ENCODE peak calls at places on chromosomes 2 and 18, in six cellular contexts. L is right lobe of liver, G is esophagus squamous epithelium, E is mammary epithelial cell, H is AG04450, V is OCI-LY7. C is an unnamed sample.

GRCh38 chr2:207805566-207806226 is 36.0 kb upstream of the FZD5 start:
- DNase-seq in L (no peak), G (no peak), E (peak), H (no peak), V (no peak), C (no peak)

GRCh38 chr18:33169218-33169617 is 271.3 kb downstream of the CCDC178 start:
- DNase-seq in L (no peak), G (no peak), E (no peak), H (no peak), V (no peak), C (no peak)

GRCh38 chr2:96249654-96250053 is 16.1 kb downstream of the TMEM127 start:
- DNase-seq in L (no peak), G (no peak), E (no peak), H (no peak), V (no peak), C (no peak)

GRCh38 chr2:66573866-66574265 is 138.9 kb downstream of the MEIS1 start:
- DNase-seq in L (no peak), G (no peak), E (no peak), H (no peak), V (no peak), C (no peak)

GRCh38 chr2:9099341-9099751 is 95.9 kb upstream of the MBOAT2 start:
- DNase-seq in L (no peak), G (no peak), E (no peak), H (no peak), V (no peak), C (no peak)

GRCh38 chr2:130727286-130727924 is 1.5 kb upstream of the GPR148 start:
- DNase-seq in L (peak), G (no peak), E (peak), H (no peak), V (peak), C (no peak)

GRCh38 chr2:69299772-69300516 is 87.1 kb downstream of the GFPT1 start:
- DNase-seq in L (no peak), G (no peak), E (no peak), H (no peak), V (no peak), C (no peak)

GRCh38 chr2:9315280-9315847 is 108.0 kb downstream of the ITGB1BP1 start:
- DNase-seq in L (no peak), G (no peak), E (peak), H (no peak), V (no peak), C (peak)

GRCh38 chr2:183248866-183249567 is 124.8 kb downstream of the NUP35 start:
- DNase-seq in L (no peak), G (no peak), E (peak), H (no peak), V (peak), C (no peak)

GRCh38 chr2:114550895-114551793 is 108.7 kb downstream of the DPP10 start:
- DNase-seq in L (no peak), G (no peak), E (peak), H (no peak), V (peak), C (peak)

GRCh38 chr2:233228414-233228813 is 23.1 kb upstream of the ATG16L1 start:
- DNase-seq in L (no peak), G (no peak), E (no peak), H (no peak), V (no peak), C (no peak)

GRCh38 chr2:157192445-157193423 is 64.8 kb upstream of the GALNT5 start:
- DNase-seq in L (no peak), G (no peak), E (no peak), H (no peak), V (no peak), C (no peak)

GRCh38 chr18:23228102-23229051 is 93.1 kb downstream of the CABLES1 start:
- DNase-seq in L (no peak), G (no peak), E (no peak), H (no peak), V (peak), C (no peak)

GRCh38 chr2:11753452-11753885 is 7.0 kb downstream of the LPIN1 start:
- DNase-seq in L (no peak), G (no peak), E (peak), H (no peak), V (peak), C (peak)

GRCh38 chr18:40046596-40046995 is 1908.4 kb upstream of the PIK3C3 start:
- DNase-seq in L (no peak), G (no peak), E (no peak), H (no peak), V (no peak), C (no peak)

GRCh38 chr2:131156452-131157149 is 51.5 kb downstream of the PLEKHB2 start:
- DNase-seq in L (no peak), G (no peak), E (no peak), H (no peak), V (no peak), C (no peak)

GRCh38 chr2:223536546-223536945 is 65.6 kb downstream of the SCG2 start:
- DNase-seq in L (no peak), G (no peak), E (no peak), H (no peak), V (no peak), C (no peak)

GRCh38 chr2:75607988-75608683 is 38.4 kb upstream of the MRPL19 start:
- DNase-seq in L (no peak), G (no peak), E (no peak), H (no peak), V (no peak), C (no peak)

GRCh38 chr2:177075254-177075653 is 137.3 kb upstream of the HNRNPA3 start:
- DNase-seq in L (no peak), G (no peak), E (no peak), H (no peak), V (no peak), C (no peak)

GRCh38 chr18:51195086-51195601 is 2.3 kb downstream of the MEX3C start:
- DNase-seq in L (no peak), G (no peak), E (no peak), H (no peak), V (peak), C (no peak)

GRCh38 chr18:76306685-76307292 is 188.3 kb downstream of the ZNF516 start:
- DNase-seq in L (no peak), G (no peak), E (no peak), H (no peak), V (peak), C (no peak)

GRCh38 chr2:23658466-23658942 is 268.4 kb downstream of the ATAD2B start:
- DNase-seq in L (no peak), G (no peak), E (no peak), H (no peak), V (no peak), C (no peak)

GRCh38 chr18:22624171-22624570 is 206.5 kb upstream of the CTAGE1 start:
- DNase-seq in L (no peak), G (no peak), E (no peak), H (no peak), V (no peak), C (no peak)

GRCh38 chr2:7625392-7626138 is 708.4 kb downstream of the RNF144A start:
- DNase-seq in L (no peak), G (no peak), E (no peak), H (no peak), V (peak), C (no peak)

GRCh38 chr2:98295275-98295674 is 51.0 kb upstream of the CNGA3 start:
- DNase-seq in L (peak), G (no peak), E (no peak), H (no peak), V (no peak), C (no peak)

GRCh38 chr18:49911414-49911813 is 98.1 kb upstream of the ACAA2 start:
- DNase-seq in L (no peak), G (no peak), E (no peak), H (no peak), V (no peak), C (no peak)
- H3K27ac ChIP-seq in L (no peak), G (no peak), E (no peak), H (no peak), V (no peak), C (no peak)

GRCh38 chr2:190499273-190499672 is 35.2 kb downstream of the NEMP2 start:
- DNase-seq in L (no peak), G (no peak), E (no peak), H (no peak), V (no peak), C (no peak)

GRCh38 chr2:190493095-190493494 is 41.4 kb downstream of the NEMP2 start:
- DNase-seq in L (no peak), G (no peak), E (no peak), H (no peak), V (no peak), C (no peak)

GRCh38 chr2:190499976-190500588 is 34.4 kb downstream of the NEMP2 start:
- DNase-seq in L (peak), G (no peak), E (no peak), H (no peak), V (no peak), C (no peak)

GRCh38 chr2:190501231-190501630 is 33.3 kb downstream of the NEMP2 start:
- DNase-seq in L (no peak), G (no peak), E (no peak), H (no peak), V (no peak), C (no peak)

DNA sequence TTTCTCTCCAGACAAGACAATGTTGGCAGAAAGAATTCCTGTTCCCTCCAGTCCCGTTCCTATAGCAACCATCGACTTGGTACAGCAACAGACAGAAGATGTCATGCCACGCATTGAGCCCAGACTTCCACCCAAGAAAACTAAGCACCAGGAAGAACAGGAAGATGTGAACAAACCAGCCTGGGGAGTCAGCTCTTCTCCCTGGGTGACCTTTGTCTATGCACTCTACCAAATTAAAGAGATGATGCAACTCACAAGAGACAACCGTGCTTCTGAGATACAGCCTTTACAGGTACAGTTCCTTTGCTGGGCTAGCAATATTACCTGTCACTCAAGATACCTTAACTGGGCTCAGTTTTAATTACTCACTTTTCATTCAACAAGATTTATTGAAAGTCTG is 37.1 kb downstream of the NEMP2 start:
- DNase-seq in L (no peak), G (no peak), E (peak), H (no peak), V (no peak), C (no peak)
- H3K27ac ChIP-seq in L (no peak), G (peak), E (no peak), H (no peak), V (no peak), C (no peak)

DNA sequence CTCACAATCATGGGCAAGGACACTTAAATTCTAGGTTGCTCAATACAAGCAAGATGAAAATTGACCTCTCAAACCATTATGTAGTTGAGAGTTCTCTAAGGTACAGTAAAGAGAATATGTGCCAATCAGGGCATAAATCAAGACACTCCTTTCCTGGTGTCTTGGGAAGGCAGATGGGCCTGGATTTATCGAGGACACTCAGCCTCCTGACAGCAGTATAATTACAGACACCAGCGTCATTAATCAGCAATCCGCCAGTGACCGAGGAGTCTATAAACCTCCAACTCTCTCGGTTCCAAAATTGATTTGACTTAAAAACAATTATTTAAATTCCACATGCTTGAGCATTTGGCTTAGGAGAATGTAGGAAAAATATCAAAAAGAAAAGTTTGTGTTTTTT is 75.7 kb upstream of the DAPL1 start:
- DNase-seq in L (no peak), G (no peak), E (no peak), H (no peak), V (no peak), C (no peak)
- H3K27ac ChIP-seq in L (no peak), G (no peak), E (no peak), H (no peak), V (no peak), C (no peak)

DNA sequence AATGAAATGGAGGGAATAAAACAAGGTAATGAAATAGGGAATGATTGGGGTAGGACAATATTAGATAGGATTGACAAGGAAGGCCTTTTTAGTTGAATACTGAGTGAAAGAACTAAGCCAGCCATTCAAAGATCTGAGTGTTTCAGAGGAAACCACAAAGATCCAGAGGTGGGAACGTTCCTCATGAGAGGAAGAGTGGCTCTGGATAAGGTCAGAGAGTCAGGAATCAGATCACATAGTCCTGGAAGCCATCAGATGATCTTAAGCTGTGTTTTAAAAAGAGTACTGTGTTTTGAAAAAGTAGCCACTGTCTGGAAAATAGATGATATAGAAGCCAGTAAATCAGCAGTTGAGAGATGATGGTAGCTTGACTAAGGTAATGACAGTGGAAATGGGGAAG is 11.8 kb downstream of the TTLL4 start:
- DNase-seq in L (no peak), G (no peak), E (no peak), H (no peak), V (no peak), C (no peak)
- H3K27ac ChIP-seq in L (no peak), G (no peak), E (no peak), H (no peak), V (no peak), C (no peak)

GRCh38 chr2:21268197-21268870 is 144.6 kb downstream of the TDRD15 start:
- DNase-seq in L (no peak), G (no peak), E (no peak), H (no peak), V (no peak), C (no peak)

GRCh38 chr2:21268871-21269224 is 145.1 kb downstream of the TDRD15 start:
- DNase-seq in L (no peak), G (no peak), E (no peak), H (no peak), V (no peak), C (no peak)

GRCh38 chr2:21267232-21267835 is 143.6 kb downstream of the TDRD15 start:
- DNase-seq in L (no peak), G (no peak), E (no peak), H (no peak), V (no peak), C (no peak)

GRCh38 chr2:21270083-21270491 is 146.3 kb downstream of the TDRD15 start:
- DNase-seq in L (no peak), G (no peak), E (no peak), H (no peak), V (no peak), C (no peak)

GRCh38 chr2:21270658-21271057 is 146.9 kb downstream of the TDRD15 start:
- DNase-seq in L (peak), G (no peak), E (no peak), H (no peak), V (no peak), C (no peak)
- H3K27ac ChIP-seq in L (no peak), G (peak), E (no peak), H (no peak), V (no peak), C (no peak)

DNA sequence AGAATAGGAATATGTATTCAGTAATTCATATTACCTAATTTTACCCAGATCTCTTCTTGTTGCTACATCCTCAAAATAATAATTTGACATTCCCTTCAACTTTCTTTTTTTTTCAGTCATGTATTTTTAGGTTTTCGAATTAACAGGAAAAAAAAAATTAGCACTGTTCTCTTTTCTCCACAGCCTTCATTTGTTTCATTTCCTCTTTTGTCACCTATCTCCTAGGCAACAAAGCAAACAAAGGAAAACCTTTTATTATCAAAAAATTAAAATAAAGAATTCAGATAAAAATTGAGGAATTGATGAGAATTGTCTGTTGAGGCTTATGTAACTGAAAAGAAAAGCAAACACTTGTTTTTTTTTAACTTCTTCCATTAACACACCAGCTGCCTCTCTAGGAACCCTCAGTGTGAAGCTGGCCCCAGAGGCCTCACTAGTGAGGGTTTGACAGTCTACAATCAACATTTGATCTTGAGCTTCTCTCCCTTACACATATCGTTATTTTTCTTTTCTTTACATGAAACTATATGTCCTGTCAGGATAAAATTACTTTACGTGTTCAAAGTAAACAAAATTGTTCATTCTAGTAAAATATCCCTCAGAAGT is 278.8 kb downstream of the CALCRL start:
- DNase-seq in L (no peak), G (no peak), E (no peak), H (no peak), V (peak), C (no peak)
- H3K27ac ChIP-seq in L (no peak), G (no peak), E (no peak), H (no peak), V (no peak), C (no peak)

DNA sequence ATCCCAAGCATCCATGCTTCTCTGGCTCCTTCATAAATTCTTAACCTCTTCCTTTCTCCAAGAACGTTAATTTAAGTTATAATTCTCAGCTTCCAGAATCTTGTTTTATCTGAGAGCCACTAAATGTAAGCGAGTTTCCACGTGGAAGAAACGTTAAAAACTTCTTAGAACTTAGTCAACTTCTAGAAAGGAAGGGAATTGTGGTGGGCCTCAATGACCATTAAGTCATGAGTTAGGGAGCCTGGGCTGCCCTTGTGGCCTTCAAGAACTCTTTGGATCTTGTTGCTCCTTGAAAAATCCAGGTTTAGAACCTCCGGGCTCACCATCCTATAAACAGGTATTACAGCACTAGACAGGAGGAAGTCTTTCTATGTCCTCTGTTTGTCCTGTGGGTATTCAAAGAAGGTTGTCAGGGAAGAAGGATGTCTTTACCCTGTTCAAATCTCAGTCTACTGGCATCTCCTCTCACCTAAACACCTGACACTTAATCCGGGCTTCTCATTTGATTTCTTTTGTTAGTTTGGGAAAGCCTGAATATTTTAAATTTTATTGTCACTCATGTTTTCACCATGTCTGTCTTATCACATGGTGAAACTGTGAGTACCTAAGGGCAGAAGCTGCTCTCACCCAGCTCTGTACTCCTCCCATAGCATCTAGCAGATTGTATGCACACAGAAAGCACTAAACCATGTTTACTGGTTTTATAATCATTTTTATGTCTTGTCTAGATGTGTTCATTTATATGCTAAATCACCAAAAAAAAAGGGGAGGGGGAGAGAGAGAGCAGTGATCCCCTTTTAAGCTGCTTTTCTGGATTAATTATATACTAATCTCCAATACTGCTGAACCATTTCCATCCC is 6.3 kb downstream of the RND3 start:
- DNase-seq in L (no peak), G (no peak), E (peak), H (no peak), V (no peak), C (no peak)
- H3K27ac ChIP-seq in L (peak), G (peak), E (peak), H (peak), V (no peak), C (peak)

DNA sequence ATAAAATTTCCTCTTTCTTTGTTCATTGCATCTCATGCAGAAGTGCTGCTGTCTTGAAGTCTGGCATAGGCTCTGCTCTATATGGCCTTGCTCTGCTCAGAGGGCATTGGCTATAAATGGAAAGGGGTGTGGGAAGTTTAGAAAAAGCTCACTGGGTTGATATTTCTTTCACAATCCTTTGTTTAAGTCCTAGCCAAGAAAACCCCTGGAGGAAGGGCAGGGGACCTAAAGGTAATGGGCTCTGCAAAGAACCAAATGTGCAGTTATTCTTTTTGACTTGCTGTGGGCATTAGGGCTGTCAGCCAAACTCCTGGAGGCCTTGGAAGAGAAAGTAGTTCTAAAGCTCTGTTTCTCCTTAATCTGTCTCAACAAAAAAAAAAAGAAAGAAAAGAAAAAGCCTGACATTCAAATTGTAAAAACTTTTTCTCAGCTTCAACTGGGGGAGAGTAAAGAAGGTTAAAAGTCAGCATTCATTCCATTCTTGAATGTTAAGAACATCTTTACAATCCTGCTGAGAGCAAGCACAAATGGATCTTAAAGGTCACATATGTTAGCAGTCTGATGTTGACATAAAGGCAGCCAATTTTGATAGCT is 338.3 kb downstream of the GULP1 start:
- DNase-seq in L (no peak), G (no peak), E (no peak), H (no peak), V (no peak), C (no peak)
- H3K27ac ChIP-seq in L (no peak), G (peak), E (no peak), H (peak), V (no peak), C (no peak)

GRCh38 chr2:18456026-18456425 is 104.4 kb downstream of the RDH14 start:
- DNase-seq in L (no peak), G (no peak), E (no peak), H (no peak), V (no peak), C (no peak)
- H3K27ac ChIP-seq in L (no peak), G (peak), E (no peak), H (no peak), V (no peak), C (no peak)